ENCODE peak calls at places on chromosomes 4 and X, in seven cellular contexts. One of them, this sample, is unnamed.
A peak's percentile ranks its signal among the peaks of the same experiment; 100 is the strongest.

GRCh38 chr4:38730830-38731646 is 51.8 kb downstream of the TLR10 start:
- DNase-seq in MM.1S: peak; percentile 66
- DNase-seq in mammary epithelial cell: peak; percentile 86
- DNase-seq in GM23248: peak; percentile 92
- DNase-seq in K562: peak; percentile 75
- DNase-seq in HepG2: peak; percentile 66
- DNase-seq in PC-9: peak; percentile 74
- DNase-seq in this sample: peak; percentile 97

GRCh38 chr4:64271601-64272081 is 137.6 kb downstream of the TECRL start:
- DNase-seq in MM.1S: no peak
- DNase-seq in K562: no peak
- DNase-seq in PC-9: peak; percentile 38
- DNase-seq in mammary epithelial cell: peak; percentile 0
- DNase-seq in HepG2: peak; percentile 31
- DNase-seq in GM23248: peak; percentile 0
- DNase-seq in this sample: peak; percentile 0

GRCh38 chr4:67130411-67130810 is 414.9 kb downstream of the CENPC start:
- DNase-seq in GM23248: no peak
- DNase-seq in PC-9: no peak
- DNase-seq in K562: no peak
- DNase-seq in HepG2: no peak
- DNase-seq in mammary epithelial cell: no peak
- DNase-seq in MM.1S: no peak
- DNase-seq in this sample: peak; percentile 6

GRCh38 chr4:152968806-152969394 is 32.8 kb downstream of the FHDC1 start:
- DNase-seq in MM.1S: no peak
- DNase-seq in HepG2: no peak
- DNase-seq in K562: no peak
- DNase-seq in GM23248: peak; percentile 75
- DNase-seq in mammary epithelial cell: peak; percentile 76
- DNase-seq in PC-9: peak; percentile 45
- DNase-seq in this sample: peak; percentile 20

GRCh38 chr4:174600391-174600790 is 78.1 kb upstream of the HPGD start:
- DNase-seq in GM23248: peak; percentile 69
- DNase-seq in PC-9: no peak
- DNase-seq in mammary epithelial cell: peak; percentile 9
- DNase-seq in MM.1S: no peak
- DNase-seq in K562: no peak
- DNase-seq in HepG2: no peak
- DNase-seq in this sample: no peak

GRCh38 chr4:126004936-126005335 is 690.2 kb downstream of the FAT4 start:
- DNase-seq in K562: no peak
- DNase-seq in mammary epithelial cell: peak; percentile 39
- DNase-seq in PC-9: no peak
- DNase-seq in HepG2: no peak
- DNase-seq in GM23248: peak; percentile 68
- DNase-seq in MM.1S: no peak
- DNase-seq in this sample: peak; percentile 30

GRCh38 chr4:146382194-146382593 is 139.5 kb downstream of the SLC10A7 start:
- DNase-seq in GM23248: no peak
- DNase-seq in mammary epithelial cell: no peak
- DNase-seq in HepG2: no peak
- DNase-seq in PC-9: no peak
- DNase-seq in MM.1S: no peak
- DNase-seq in K562: no peak
- DNase-seq in this sample: no peak

GRCh38 chr4:152591361-152591760 is 55.5 kb upstream of the FBXW7 start:
- DNase-seq in MM.1S: no peak
- DNase-seq in PC-9: no peak
- DNase-seq in GM23248: peak; percentile 71
- DNase-seq in mammary epithelial cell: peak; percentile 42
- DNase-seq in K562: no peak
- DNase-seq in HepG2: no peak
- DNase-seq in this sample: peak; percentile 47

GRCh38 chrX:55450259-55450658 is 1.7 kb upstream of the MAGEH1 start:
- DNase-seq in PC-9: no peak
- DNase-seq in HepG2: peak; percentile 3
- DNase-seq in MM.1S: peak; percentile 16
- DNase-seq in K562: peak; percentile 5
- DNase-seq in mammary epithelial cell: no peak
- DNase-seq in GM23248: peak; percentile 35
- DNase-seq in this sample: no peak

GRCh38 chrX:65035451-65035779 is 59.2 kb upstream of the ZC4H2 start:
- DNase-seq in PC-9: no peak
- DNase-seq in MM.1S: no peak
- DNase-seq in K562: peak; percentile 8
- DNase-seq in HepG2: no peak
- DNase-seq in mammary epithelial cell: no peak
- DNase-seq in GM23248: peak; percentile 74
- DNase-seq in this sample: peak; percentile 2

GRCh38 chr4:68257719-68258118 is 12.2 kb upstream of the TMPRSS11B start:
- DNase-seq in MM.1S: no peak
- DNase-seq in PC-9: no peak
- DNase-seq in K562: no peak
- DNase-seq in HepG2: no peak
- DNase-seq in GM23248: no peak
- DNase-seq in mammary epithelial cell: no peak
- DNase-seq in this sample: no peak

GRCh38 chrX:9902651-9903050 is 64.5 kb upstream of the CLDN34 start:
- DNase-seq in GM23248: peak; percentile 67
- DNase-seq in mammary epithelial cell: peak; percentile 56
- DNase-seq in K562: no peak
- DNase-seq in PC-9: peak; percentile 19
- DNase-seq in MM.1S: no peak
- DNase-seq in HepG2: no peak
- DNase-seq in this sample: peak; percentile 29

GRCh38 chr4:188201851-188202250 is 62.6 kb downstream of the TRIML1 start:
- DNase-seq in HepG2: no peak
- DNase-seq in K562: no peak
- DNase-seq in PC-9: no peak
- DNase-seq in MM.1S: no peak
- DNase-seq in mammary epithelial cell: no peak
- DNase-seq in GM23248: no peak
- DNase-seq in this sample: no peak

GRCh38 chrX:11899091-11899490 is 141.1 kb downstream of the MSL3 start:
- DNase-seq in mammary epithelial cell: peak; percentile 82
- DNase-seq in PC-9: peak; percentile 5
- DNase-seq in GM23248: no peak
- DNase-seq in HepG2: no peak
- DNase-seq in K562: no peak
- DNase-seq in MM.1S: no peak
- DNase-seq in this sample: peak; percentile 67

GRCh38 chr4:4225915-4226605 is 669 bp downstream of the OTOP1 start:
- DNase-seq in K562: no peak
- DNase-seq in mammary epithelial cell: no peak
- DNase-seq in GM23248: peak; percentile 38
- DNase-seq in MM.1S: no peak
- DNase-seq in HepG2: no peak
- DNase-seq in PC-9: no peak
- DNase-seq in this sample: no peak

GRCh38 chr4:4227510-4228355 is 1.0 kb upstream of the OTOP1 start:
- DNase-seq in HepG2: no peak
- DNase-seq in GM23248: no peak
- DNase-seq in K562: no peak
- DNase-seq in MM.1S: no peak
- DNase-seq in PC-9: no peak
- DNase-seq in mammary epithelial cell: no peak
- DNase-seq in this sample: no peak

GRCh38 chr4:4228356-4228668 is 1.6 kb upstream of the OTOP1 start:
- DNase-seq in PC-9: no peak
- DNase-seq in K562: no peak
- DNase-seq in mammary epithelial cell: no peak
- DNase-seq in HepG2: no peak
- DNase-seq in GM23248: no peak
- DNase-seq in MM.1S: no peak
- DNase-seq in this sample: no peak

GRCh38 chr4:4226606-4227438 is at the start of gene OTOP1:
- DNase-seq in K562: no peak
- DNase-seq in GM23248: no peak
- DNase-seq in MM.1S: no peak
- DNase-seq in mammary epithelial cell: no peak
- DNase-seq in PC-9: no peak
- DNase-seq in HepG2: no peak
- DNase-seq in this sample: no peak
- TF ChIP-seq EZH2 in K562: no peak
- TF ChIP-seq EZH2 in GM23248: peak; percentile 87
- TF ChIP-seq EZH2 in MM.1S: no peak
- TF ChIP-seq EZH2 in mammary epithelial cell: no peak
- TF ChIP-seq EZH2 in PC-9: no peak
- TF ChIP-seq EZH2 in HepG2: no peak
- TF ChIP-seq EZH2 in this sample: no peak

GRCh38 chrX:154068560-154068959 is 29.0 kb downstream of the MECP2 start:
- DNase-seq in MM.1S: no peak
- DNase-seq in HepG2: no peak
- DNase-seq in mammary epithelial cell: no peak
- DNase-seq in GM23248: no peak
- DNase-seq in K562: no peak
- DNase-seq in PC-9: no peak
- DNase-seq in this sample: no peak
- H3K4me2 ChIP-seq in MM.1S: no peak overlapping the region
- H3K4me2 ChIP-seq in HepG2: no peak overlapping the region
- H3K4me2 ChIP-seq in mammary epithelial cell: no peak overlapping the region
- H3K4me2 ChIP-seq in GM23248: no peak overlapping the region
- H3K4me2 ChIP-seq in K562: no peak overlapping the region
- H3K4me2 ChIP-seq in PC-9: no peak overlapping the region
- H3K4me2 ChIP-seq in this sample: no peak overlapping the region

DNA sequence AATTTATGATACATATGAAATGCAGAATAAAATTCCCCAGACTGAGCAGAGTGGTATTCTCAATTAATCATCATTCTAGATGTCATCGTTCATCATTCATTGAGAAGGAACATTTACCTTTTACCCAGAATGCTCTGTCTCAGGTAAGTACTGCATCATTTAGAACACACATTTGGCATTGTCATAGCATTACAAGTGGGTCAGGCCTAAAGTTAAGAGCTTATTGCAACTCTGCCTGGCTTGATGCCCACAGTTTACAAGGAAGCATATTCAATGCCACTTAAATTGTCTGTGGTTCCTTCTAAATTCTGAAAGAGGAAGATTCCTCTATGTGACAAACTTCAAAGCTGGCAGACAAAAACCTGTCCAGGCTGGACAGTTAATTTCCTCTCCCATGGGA is 87.3 kb downstream of the CAMK2D start:
- DNase-seq in mammary epithelial cell: no peak
- DNase-seq in MM.1S: no peak
- DNase-seq in K562: no peak
- DNase-seq in GM23248: peak; percentile 10
- DNase-seq in HepG2: no peak
- DNase-seq in PC-9: no peak
- DNase-seq in this sample: no peak
- H3K4me1 ChIP-seq in mammary epithelial cell: peaks cover 15% of the 10 kb centered on the region
- H3K4me1 ChIP-seq in MM.1S: peaks cover 9% of the 10 kb centered on the region
- H3K4me1 ChIP-seq in K562: no peaks in the 10 kb centered on the region
- H3K4me1 ChIP-seq in GM23248: peaks cover 31% of the 10 kb centered on the region
- H3K4me1 ChIP-seq in HepG2: peaks cover 18% of the 10 kb centered on the region
- H3K4me1 ChIP-seq in PC-9: no peaks in the 10 kb centered on the region
- H3K4me1 ChIP-seq in this sample: peaks cover 11% of the 10 kb centered on the region

DNA sequence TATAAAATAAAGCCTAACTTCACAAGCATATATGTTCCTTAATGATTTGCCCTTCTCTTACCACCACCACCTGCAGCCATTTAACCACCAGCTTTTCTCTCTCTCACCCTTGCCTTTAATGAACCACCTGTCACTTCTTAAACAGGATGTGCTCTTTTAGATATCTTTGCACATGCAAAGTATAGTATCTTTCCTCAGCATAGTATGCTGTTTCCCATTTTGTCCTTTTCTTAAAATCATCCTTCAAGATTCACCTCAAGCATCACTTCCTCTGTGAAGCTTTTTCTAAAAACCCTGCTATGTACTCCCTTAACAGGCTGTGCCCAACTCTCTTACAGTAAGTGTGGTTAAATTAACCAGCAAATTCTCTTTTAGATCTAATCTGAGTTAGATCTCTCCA is 8.2 kb upstream of the CNOT6L start:
- DNase-seq in K562: no peak
- DNase-seq in PC-9: no peak
- DNase-seq in HepG2: no peak
- DNase-seq in mammary epithelial cell: no peak
- DNase-seq in GM23248: no peak
- DNase-seq in MM.1S: peak; percentile 58
- DNase-seq in this sample: no peak
- TF ChIP-seq EZH2 in K562: no peak
- TF ChIP-seq EZH2 in PC-9: no peak
- TF ChIP-seq EZH2 in HepG2: no peak
- TF ChIP-seq EZH2 in mammary epithelial cell: no peak
- TF ChIP-seq EZH2 in GM23248: no peak
- TF ChIP-seq EZH2 in MM.1S: no peak
- TF ChIP-seq EZH2 in this sample: no peak

GRCh38 chr4:181971411-181971810 is 271.8 kb upstream of the TENM3 start:
- DNase-seq in HepG2: no peak
- DNase-seq in MM.1S: peak; percentile 53
- DNase-seq in K562: no peak
- DNase-seq in PC-9: no peak
- DNase-seq in mammary epithelial cell: peak; percentile 31
- DNase-seq in GM23248: peak; percentile 14
- DNase-seq in this sample: peak; percentile 68
- H3K4me2 ChIP-seq in HepG2: no peak overlapping the region
- H3K4me2 ChIP-seq in MM.1S: peak overlapping the region; percentile 47
- H3K4me2 ChIP-seq in K562: no peak overlapping the region
- H3K4me2 ChIP-seq in PC-9: no peak overlapping the region
- H3K4me2 ChIP-seq in mammary epithelial cell: peak overlapping the region; percentile 53
- H3K4me2 ChIP-seq in GM23248: peak overlapping the region; percentile 36
- H3K4me2 ChIP-seq in this sample: peak overlapping the region; percentile 32

This sample was measured in astrocyte.